ENCODE peak calls at places on chromosomes 4 and X, in eight cellular contexts. Q is tibial artery; J is neural crest cell; S is stimulated activated naive CD8-positive, alpha-beta T cell treated with anti-CD3 and anti-CD28 coated beads, Interleukin-15, amount 100 ng/mL, for 72 hours; X is ecto neural progenitor cell; T is HepG2; C is WERI-Rb-1; K is T-helper 1 cell. F is an unnamed sample.

GRCh38 chr4:146342600-146343192 is 128.4 kb downstream of the REELD1 start:
- DNase-seq in T (no peak), C (peak; percentile 15), Q (no peak), J (peak; percentile 15), X (no peak), K (no peak), S (peak; percentile 13), F (no peak)

GRCh38 chrX:27728291-27728690 is 79.5 kb upstream of the MAGEB10 start:
- DNase-seq in J (no peak), Q (no peak), C (no peak), X (no peak), S (no peak), K (no peak), T (no peak), F (no peak)

GRCh38 chr4:121950212-121950679 is 1.6 kb downstream of the TRPC3 start:
- DNase-seq in S (peak; percentile 84), K (peak; percentile 52), J (peak; percentile 95), T (peak; percentile 20), Q (peak; percentile 76), C (peak; percentile 94), X (peak; percentile 95), F (peak; percentile 34)

GRCh38 chr4:13605330-13605729 is 22.2 kb downstream of the BOD1L1 start:
- DNase-seq in S (no peak), T (no peak), K (no peak), X (no peak), Q (no peak), J (no peak), C (no peak), F (no peak)

GRCh38 chr4:20383283-20383682 is 131.6 kb downstream of the SLIT2 start:
- DNase-seq in C (no peak), J (no peak), S (no peak), Q (no peak), X (no peak), K (no peak), T (no peak), F (no peak)

GRCh38 chrX:137926090-137926489 is 360.2 kb downstream of the ZIC3 start:
- DNase-seq in T (no peak), J (no peak), C (no peak), S (no peak), Q (no peak), K (no peak), X (no peak), F (no peak)

GRCh38 chr4:89248879-89249281 is 58.7 kb downstream of the GPRIN3 start:
- DNase-seq in K (no peak), X (no peak), Q (no peak), J (no peak), T (no peak), S (no peak), C (no peak), F (peak; percentile 47)

GRCh38 chrX:68059469-68059868 is 373.8 kb downstream of the OPHN1 start:
- DNase-seq in X (no peak), J (no peak), C (no peak), Q (no peak), T (no peak), S (no peak), K (no peak), F (no peak)

GRCh38 chr4:82644731-82645126 is 82.9 kb upstream of the TMEM150C start:
- DNase-seq in J (no peak), K (no peak), X (no peak), T (no peak), S (no peak), C (no peak), Q (no peak), F (no peak)

GRCh38 chr4:188949608-188950007 is 810.4 kb downstream of the TRIML1 start:
- DNase-seq in J (no peak), T (no peak), K (no peak), X (no peak), S (no peak), Q (no peak), C (no peak), F (no peak)

GRCh38 chr4:75916091-75916661 is 13.9 kb upstream of the PPEF2 start:
- DNase-seq in C (peak; percentile 40), Q (no peak), X (peak; percentile 40), J (peak; percentile 40), T (peak; percentile 25), K (no peak), S (no peak), F (peak; percentile 15)

GRCh38 chr4:88587285-88587684 is 5.0 kb upstream of the HERC3 start:
- DNase-seq in X (no peak), Q (no peak), C (no peak), K (no peak), J (no peak), S (no peak), T (no peak), F (no peak)

F was measured in MV-4-11.